ENCODE peak calls at places on chromosomes 5 and 9, in ten cellular contexts. One of them, this sample, is unnamed.

GRCh38 chr5:33788922-33789321 is 102.9 kb downstream of the ADAMTS12 start:
- DNase-seq in breast epithelium: no peak
- DNase-seq in stomach: no peak
- DNase-seq in tibial nerve: no peak
- DNase-seq in ovary: no peak
- DNase-seq in IMR-90: peak; percentile 100
- DNase-seq in esophagus muscularis mucosa: no peak
- DNase-seq in spleen: no peak
- DNase-seq in heart left ventricle: no peak
- DNase-seq in HCT116: no peak
- DNase-seq in this sample: no peak

GRCh38 chr5:102106599-102106998 is 189.5 kb downstream of the SLCO4C1 start:
- DNase-seq in HCT116: no peak
- DNase-seq in esophagus muscularis mucosa: no peak
- DNase-seq in breast epithelium: no peak
- DNase-seq in stomach: no peak
- DNase-seq in spleen: no peak
- DNase-seq in heart left ventricle: no peak
- DNase-seq in IMR-90: no peak
- DNase-seq in ovary: no peak
- DNase-seq in tibial nerve: no peak
- DNase-seq in this sample: no peak

GRCh38 chr5:85488295-85488694 is 1103.6 kb upstream of the EDIL3 start:
- DNase-seq in spleen: no peak
- DNase-seq in heart left ventricle: no peak
- DNase-seq in ovary: no peak
- DNase-seq in tibial nerve: no peak
- DNase-seq in esophagus muscularis mucosa: no peak
- DNase-seq in breast epithelium: no peak
- DNase-seq in HCT116: no peak
- DNase-seq in stomach: no peak
- DNase-seq in IMR-90: no peak
- DNase-seq in this sample: no peak

GRCh38 chr5:159135896-159136531 is 36.3 kb upstream of the EBF1 start:
- DNase-seq in IMR-90: peak; percentile 72
- DNase-seq in stomach: no peak
- DNase-seq in HCT116: no peak
- DNase-seq in tibial nerve: no peak
- DNase-seq in esophagus muscularis mucosa: no peak
- DNase-seq in spleen: no peak
- DNase-seq in breast epithelium: no peak
- DNase-seq in heart left ventricle: no peak
- DNase-seq in ovary: no peak
- DNase-seq in this sample: no peak

GRCh38 chr9:121367651-121368510 is 2.2 kb downstream of the STOM start:
- DNase-seq in IMR-90: no peak
- DNase-seq in esophagus muscularis mucosa: no peak
- DNase-seq in tibial nerve: no peak
- DNase-seq in ovary: no peak
- DNase-seq in breast epithelium: no peak
- DNase-seq in spleen: no peak
- DNase-seq in stomach: no peak
- DNase-seq in heart left ventricle: no peak
- DNase-seq in HCT116: no peak
- DNase-seq in this sample: no peak

GRCh38 chr9:87067426-87067825 is 120.1 kb upstream of the GAS1 start:
- DNase-seq in stomach: no peak
- DNase-seq in ovary: no peak
- DNase-seq in heart left ventricle: no peak
- DNase-seq in HCT116: no peak
- DNase-seq in tibial nerve: no peak
- DNase-seq in breast epithelium: no peak
- DNase-seq in esophagus muscularis mucosa: no peak
- DNase-seq in IMR-90: no peak
- DNase-seq in spleen: no peak
- DNase-seq in this sample: no peak

GRCh38 chr9:100111235-100111634 is 12.2 kb downstream of the INVS start:
- DNase-seq in tibial nerve: peak; percentile 80
- DNase-seq in IMR-90: peak; percentile 98
- DNase-seq in esophagus muscularis mucosa: peak; percentile 93
- DNase-seq in ovary: peak; percentile 89
- DNase-seq in breast epithelium: no peak
- DNase-seq in spleen: no peak
- DNase-seq in heart left ventricle: peak; percentile 80
- DNase-seq in stomach: peak; percentile 69
- DNase-seq in HCT116: no peak
- DNase-seq in this sample: no peak

GRCh38 chr9:12719431-12719830 is 26.2 kb downstream of the TYRP1 start:
- DNase-seq in HCT116: peak; percentile 24
- DNase-seq in breast epithelium: no peak
- DNase-seq in ovary: no peak
- DNase-seq in stomach: no peak
- DNase-seq in heart left ventricle: no peak
- DNase-seq in tibial nerve: no peak
- DNase-seq in IMR-90: peak; percentile 69
- DNase-seq in spleen: no peak
- DNase-seq in esophagus muscularis mucosa: no peak
- DNase-seq in this sample: no peak

GRCh38 chr9:19918630-19919029 is 129.8 kb upstream of the SLC24A2 start:
- DNase-seq in ovary: no peak
- DNase-seq in heart left ventricle: no peak
- DNase-seq in HCT116: no peak
- DNase-seq in esophagus muscularis mucosa: no peak
- DNase-seq in breast epithelium: no peak
- DNase-seq in tibial nerve: no peak
- DNase-seq in IMR-90: no peak
- DNase-seq in stomach: no peak
- DNase-seq in spleen: no peak
- DNase-seq in this sample: no peak

GRCh38 chr5:75046366-75047142 is 5.8 kb downstream of the GCNT4 start:
- DNase-seq in ovary: no peak
- DNase-seq in heart left ventricle: no peak
- DNase-seq in breast epithelium: no peak
- DNase-seq in HCT116: no peak
- DNase-seq in tibial nerve: no peak
- DNase-seq in stomach: no peak
- DNase-seq in IMR-90: no peak
- DNase-seq in esophagus muscularis mucosa: no peak
- DNase-seq in spleen: no peak
- DNase-seq in this sample: no peak

GRCh38 chr9:32502459-32502858 is 23.5 kb downstream of the RIGI start:
- DNase-seq in HCT116: peak; percentile 41
- DNase-seq in IMR-90: peak; percentile 79
- DNase-seq in spleen: no peak
- DNase-seq in tibial nerve: no peak
- DNase-seq in esophagus muscularis mucosa: no peak
- DNase-seq in stomach: no peak
- DNase-seq in heart left ventricle: no peak
- DNase-seq in ovary: no peak
- DNase-seq in breast epithelium: no peak
- DNase-seq in this sample: no peak

GRCh38 chr9:137604345-137605145 is 941 bp upstream of the ARRDC1 start:
- DNase-seq in tibial nerve: no peak
- DNase-seq in stomach: no peak
- DNase-seq in HCT116: no peak
- DNase-seq in spleen: no peak
- DNase-seq in breast epithelium: no peak
- DNase-seq in IMR-90: no peak
- DNase-seq in esophagus muscularis mucosa: no peak
- DNase-seq in ovary: no peak
- DNase-seq in heart left ventricle: peak; percentile 45
- DNase-seq in this sample: peak; percentile 35

GRCh38 chr9:135587658-135588057 is 26.1 kb downstream of the PAEP start:
- DNase-seq in IMR-90: no peak
- DNase-seq in spleen: no peak
- DNase-seq in tibial nerve: no peak
- DNase-seq in ovary: no peak
- DNase-seq in heart left ventricle: no peak
- DNase-seq in stomach: no peak
- DNase-seq in breast epithelium: no peak
- DNase-seq in HCT116: no peak
- DNase-seq in esophagus muscularis mucosa: no peak
- DNase-seq in this sample: no peak

GRCh38 chr9:2657427-2657826 is 35.8 kb downstream of the VLDLR start:
- DNase-seq in heart left ventricle: no peak
- DNase-seq in IMR-90: no peak
- DNase-seq in HCT116: no peak
- DNase-seq in tibial nerve: no peak
- DNase-seq in stomach: no peak
- DNase-seq in ovary: no peak
- DNase-seq in spleen: peak; percentile 56
- DNase-seq in esophagus muscularis mucosa: no peak
- DNase-seq in breast epithelium: no peak
- DNase-seq in this sample: peak; percentile 21

GRCh38 chr9:114591206-114591853 is 3.8 kb downstream of the ATP6V1G1 start:
- DNase-seq in tibial nerve: no peak
- DNase-seq in heart left ventricle: no peak
- DNase-seq in HCT116: no peak
- DNase-seq in ovary: no peak
- DNase-seq in spleen: no peak
- DNase-seq in IMR-90: no peak
- DNase-seq in stomach: no peak
- DNase-seq in esophagus muscularis mucosa: no peak
- DNase-seq in breast epithelium: no peak
- DNase-seq in this sample: no peak

GRCh38 chr9:33619666-33620404 is 95.8 kb downstream of the ANKRD18B start:
- DNase-seq in HCT116: peak; percentile 28
- DNase-seq in stomach: no peak
- DNase-seq in IMR-90: peak; percentile 97
- DNase-seq in ovary: no peak
- DNase-seq in heart left ventricle: no peak
- DNase-seq in esophagus muscularis mucosa: no peak
- DNase-seq in spleen: no peak
- DNase-seq in breast epithelium: no peak
- DNase-seq in tibial nerve: no peak
- DNase-seq in this sample: no peak

GRCh38 chr5:1799110-1799601 is 481 bp downstream of the MRPL36 start:
- DNase-seq in esophagus muscularis mucosa: no peak
- DNase-seq in tibial nerve: no peak
- DNase-seq in spleen: no peak
- DNase-seq in heart left ventricle: no peak
- DNase-seq in ovary: peak; percentile 52
- DNase-seq in IMR-90: peak; percentile 19
- DNase-seq in breast epithelium: no peak
- DNase-seq in HCT116: no peak
- DNase-seq in stomach: no peak
- DNase-seq in this sample: no peak

GRCh38 chr9:37243588-37244345 is 123.4 kb downstream of the ZCCHC7 start:
- DNase-seq in breast epithelium: no peak
- DNase-seq in heart left ventricle: no peak
- DNase-seq in stomach: no peak
- DNase-seq in esophagus muscularis mucosa: no peak
- DNase-seq in HCT116: no peak
- DNase-seq in tibial nerve: no peak
- DNase-seq in ovary: no peak
- DNase-seq in IMR-90: no peak
- DNase-seq in spleen: no peak
- DNase-seq in this sample: no peak

GRCh38 chr9:124511891-124512805 is 4.9 kb upstream of the NR5A1 start:
- DNase-seq in ovary: peak; percentile 55
- DNase-seq in spleen: no peak
- DNase-seq in esophagus muscularis mucosa: no peak
- DNase-seq in IMR-90: no peak
- DNase-seq in stomach: no peak
- DNase-seq in breast epithelium: no peak
- DNase-seq in heart left ventricle: no peak
- DNase-seq in tibial nerve: no peak
- DNase-seq in HCT116: no peak
- DNase-seq in this sample: peak; percentile 72

GRCh38 chr9:133342083-133342406 is 5.9 kb downstream of the MED22 start:
- DNase-seq in tibial nerve: no peak
- DNase-seq in esophagus muscularis mucosa: no peak
- DNase-seq in stomach: no peak
- DNase-seq in HCT116: no peak
- DNase-seq in spleen: no peak
- DNase-seq in IMR-90: no peak
- DNase-seq in heart left ventricle: no peak
- DNase-seq in breast epithelium: no peak
- DNase-seq in ovary: no peak
- DNase-seq in this sample: no peak
- H3K4me1 ChIP-seq in tibial nerve: no peaks in the 10 kb centered on the region
- H3K4me1 ChIP-seq in esophagus muscularis mucosa: peaks cover 34% of the 10 kb centered on the region
- H3K4me1 ChIP-seq in stomach: peaks cover 48% of the 10 kb centered on the region
- H3K4me1 ChIP-seq in HCT116: peaks cover 11% of the 10 kb centered on the region
- H3K4me1 ChIP-seq in spleen: peaks cover 89% of the 10 kb centered on the region
- H3K4me1 ChIP-seq in IMR-90: peaks cover 7% of the 10 kb centered on the region
- H3K4me1 ChIP-seq in heart left ventricle: no peaks in the 10 kb centered on the region
- H3K4me1 ChIP-seq in breast epithelium: peaks cover 9% of the 10 kb centered on the region
- H3K4me1 ChIP-seq in ovary: peaks cover 5% of the 10 kb centered on the region
- H3K4me1 ChIP-seq in this sample: peaks cover 11% of the 10 kb centered on the region

GRCh38 chr9:125861405-125862063 is 114.4 kb downstream of the PBX3 start:
- DNase-seq in breast epithelium: no peak
- DNase-seq in spleen: no peak
- DNase-seq in esophagus muscularis mucosa: no peak
- DNase-seq in IMR-90: peak; percentile 47
- DNase-seq in tibial nerve: no peak
- DNase-seq in HCT116: no peak
- DNase-seq in heart left ventricle: no peak
- DNase-seq in stomach: no peak
- DNase-seq in ovary: no peak
- DNase-seq in this sample: no peak
- TF ChIP-seq POLR2A in breast epithelium: no peak
- TF ChIP-seq POLR2A in spleen: no peak
- TF ChIP-seq POLR2A in esophagus muscularis mucosa: no peak
- TF ChIP-seq POLR2A in IMR-90: no peak
- TF ChIP-seq POLR2A in tibial nerve: no peak
- TF ChIP-seq POLR2A in HCT116: no peak
- TF ChIP-seq POLR2A in heart left ventricle: no peak
- TF ChIP-seq POLR2A in stomach: no peak
- TF ChIP-seq POLR2A in ovary: no peak
- TF ChIP-seq POLR2A in this sample: no peak

GRCh38 chr5:146662229-146662628 is 146.2 kb upstream of the GPR151 start:
- DNase-seq in tibial nerve: peak; percentile 63
- DNase-seq in heart left ventricle: no peak
- DNase-seq in HCT116: peak; percentile 3
- DNase-seq in spleen: no peak
- DNase-seq in stomach: no peak
- DNase-seq in esophagus muscularis mucosa: no peak
- DNase-seq in ovary: no peak
- DNase-seq in breast epithelium: no peak
- DNase-seq in IMR-90: no peak
- DNase-seq in this sample: no peak
- TF ChIP-seq CTCF in tibial nerve: no peak
- TF ChIP-seq CTCF in heart left ventricle: peak; percentile 50
- TF ChIP-seq CTCF in HCT116: peak; percentile 71
- TF ChIP-seq CTCF in spleen: peak; percentile 51
- TF ChIP-seq CTCF in stomach: no peak
- TF ChIP-seq CTCF in esophagus muscularis mucosa: no peak
- TF ChIP-seq CTCF in ovary: no peak
- TF ChIP-seq CTCF in breast epithelium: no peak
- TF ChIP-seq CTCF in IMR-90: peak; percentile 46
- TF ChIP-seq CTCF in this sample: no peak

DNA sequence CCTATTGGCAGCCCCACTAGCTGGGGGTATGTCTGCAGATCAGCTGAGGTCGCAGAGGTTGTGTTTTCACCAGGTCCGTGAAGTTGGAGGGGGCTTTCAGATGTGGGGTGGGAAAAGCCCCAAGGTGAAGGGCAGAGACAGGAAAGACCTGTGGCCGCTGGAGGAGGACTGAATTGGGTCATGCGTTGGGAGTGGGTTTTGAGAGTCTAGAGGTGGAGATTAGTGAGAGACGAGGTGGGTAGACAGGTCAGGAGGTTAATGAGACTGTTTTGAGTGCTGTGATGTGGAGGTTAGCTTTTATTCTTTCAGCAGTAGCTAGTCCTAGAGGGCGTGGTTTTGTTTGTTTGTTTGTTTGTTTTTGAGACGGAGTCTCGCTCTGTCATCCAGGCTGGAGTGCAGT is 10.3 kb downstream of the SNX30 start:
- DNase-seq in tibial nerve: no peak
- DNase-seq in esophagus muscularis mucosa: no peak
- DNase-seq in breast epithelium: no peak
- DNase-seq in stomach: no peak
- DNase-seq in spleen: no peak
- DNase-seq in IMR-90: no peak
- DNase-seq in HCT116: no peak
- DNase-seq in ovary: no peak
- DNase-seq in heart left ventricle: no peak
- DNase-seq in this sample: no peak
- H3K4me1 ChIP-seq in tibial nerve: no peaks in the 10 kb centered on the region
- H3K4me1 ChIP-seq in esophagus muscularis mucosa: peaks cover 21% of the 10 kb centered on the region
- H3K4me1 ChIP-seq in breast epithelium: no peaks in the 10 kb centered on the region
- H3K4me1 ChIP-seq in stomach: peaks cover 35% of the 10 kb centered on the region
- H3K4me1 ChIP-seq in spleen: peaks cover 67% of the 10 kb centered on the region
- H3K4me1 ChIP-seq in IMR-90: peaks cover 27% of the 10 kb centered on the region
- H3K4me1 ChIP-seq in HCT116: peaks cover 21% of the 10 kb centered on the region
- H3K4me1 ChIP-seq in ovary: peaks cover 5% of the 10 kb centered on the region
- H3K4me1 ChIP-seq in heart left ventricle: no peaks in the 10 kb centered on the region
- H3K4me1 ChIP-seq in this sample: peaks cover 20% of the 10 kb centered on the region

This sample was measured in upper lobe of left lung.